ENCODE peak calls at places on chromosomes 11 and 22, in eight cellular contexts. One of them, this sample, is unnamed.

GRCh38 chr11:14288189-14288935 is 70.6 kb downstream of the RRAS2 start:
- DNase-seq in HCEC 1CT: peak; percentile 84
- DNase-seq in NCI-H1092: no peak
- DNase-seq in HEK293T: no peak
- DNase-seq in lower lobe of right lung: no peak
- DNase-seq in GM10248: no peak
- DNase-seq in nephron progenitor cell: no peak
- DNase-seq in NCI-H460: no peak
- DNase-seq in this sample: no peak

GRCh38 chr22:48957311-48957986 is 870.2 kb downstream of the BRD1 start:
- DNase-seq in HEK293T: no peak
- DNase-seq in NCI-H460: no peak
- DNase-seq in GM10248: no peak
- DNase-seq in NCI-H1092: no peak
- DNase-seq in lower lobe of right lung: no peak
- DNase-seq in HCEC 1CT: no peak
- DNase-seq in nephron progenitor cell: no peak
- DNase-seq in this sample: no peak

GRCh38 chr22:35376728-35377472 is 4.0 kb upstream of the HMOX1 start:
- DNase-seq in NCI-H1092: peak; percentile 23
- DNase-seq in HEK293T: peak; percentile 78
- DNase-seq in HCEC 1CT: peak; percentile 94
- DNase-seq in lower lobe of right lung: peak; percentile 95
- DNase-seq in NCI-H460: peak; percentile 92
- DNase-seq in nephron progenitor cell: peak; percentile 81
- DNase-seq in GM10248: peak; percentile 81
- DNase-seq in this sample: peak; percentile 93

GRCh38 chr11:122681731-122682130 is 26.2 kb downstream of the UBASH3B start:
- DNase-seq in NCI-H1092: no peak
- DNase-seq in lower lobe of right lung: no peak
- DNase-seq in NCI-H460: no peak
- DNase-seq in nephron progenitor cell: no peak
- DNase-seq in GM10248: no peak
- DNase-seq in HCEC 1CT: no peak
- DNase-seq in HEK293T: no peak
- DNase-seq in this sample: no peak

GRCh38 chr22:50727678-50728522 is 10.1 kb upstream of the ACR start:
- DNase-seq in NCI-H1092: no peak
- DNase-seq in NCI-H460: no peak
- DNase-seq in GM10248: no peak
- DNase-seq in lower lobe of right lung: peak; percentile 37
- DNase-seq in HEK293T: no peak
- DNase-seq in nephron progenitor cell: no peak
- DNase-seq in HCEC 1CT: no peak
- DNase-seq in this sample: no peak

GRCh38 chr11:12864316-12865156 is 144.6 kb upstream of the RASSF10 start:
- DNase-seq in NCI-H460: no peak
- DNase-seq in nephron progenitor cell: no peak
- DNase-seq in NCI-H1092: peak; percentile 81
- DNase-seq in lower lobe of right lung: no peak
- DNase-seq in HEK293T: no peak
- DNase-seq in HCEC 1CT: peak; percentile 66
- DNase-seq in GM10248: no peak
- DNase-seq in this sample: no peak

GRCh38 chr11:123330071-123330470 is 100.0 kb upstream of the GRAMD1B start:
- DNase-seq in nephron progenitor cell: no peak
- DNase-seq in GM10248: no peak
- DNase-seq in HEK293T: no peak
- DNase-seq in NCI-H460: no peak
- DNase-seq in lower lobe of right lung: no peak
- DNase-seq in HCEC 1CT: no peak
- DNase-seq in NCI-H1092: no peak
- DNase-seq in this sample: no peak

GRCh38 chr11:79400717-79401330 is 40.0 kb downstream of the TENM4 start:
- DNase-seq in NCI-H1092: peak; percentile 37
- DNase-seq in lower lobe of right lung: peak; percentile 51
- DNase-seq in NCI-H460: no peak
- DNase-seq in HEK293T: peak; percentile 55
- DNase-seq in nephron progenitor cell: peak; percentile 57
- DNase-seq in HCEC 1CT: no peak
- DNase-seq in GM10248: peak; percentile 29
- DNase-seq in this sample: peak; percentile 28

GRCh38 chr11:114705280-114706024 is 27.1 kb downstream of the NXPE2 start:
- DNase-seq in HCEC 1CT: no peak
- DNase-seq in GM10248: no peak
- DNase-seq in NCI-H1092: no peak
- DNase-seq in lower lobe of right lung: no peak
- DNase-seq in NCI-H460: no peak
- DNase-seq in nephron progenitor cell: no peak
- DNase-seq in HEK293T: no peak
- DNase-seq in this sample: no peak

GRCh38 chr11:89443366-89444303 is 47.5 kb downstream of the NOX4 start:
- DNase-seq in lower lobe of right lung: no peak
- DNase-seq in nephron progenitor cell: no peak
- DNase-seq in NCI-H460: no peak
- DNase-seq in HEK293T: no peak
- DNase-seq in HCEC 1CT: no peak
- DNase-seq in GM10248: no peak
- DNase-seq in NCI-H1092: no peak
- DNase-seq in this sample: no peak

GRCh38 chr11:6320411-6321207 is at the start of gene CAVIN3:
- DNase-seq in HEK293T: no peak
- DNase-seq in GM10248: peak; percentile 60
- DNase-seq in HCEC 1CT: peak; percentile 93
- DNase-seq in lower lobe of right lung: peak; percentile 78
- DNase-seq in NCI-H1092: no peak
- DNase-seq in nephron progenitor cell: peak; percentile 67
- DNase-seq in NCI-H460: no peak
- DNase-seq in this sample: peak; percentile 29

GRCh38 chr22:37462426-37462825 is 23.8 kb downstream of the MFNG start:
- DNase-seq in NCI-H460: no peak
- DNase-seq in HEK293T: no peak
- DNase-seq in lower lobe of right lung: no peak
- DNase-seq in GM10248: no peak
- DNase-seq in NCI-H1092: no peak
- DNase-seq in nephron progenitor cell: no peak
- DNase-seq in HCEC 1CT: no peak
- DNase-seq in this sample: no peak

GRCh38 chr11:95149659-95150294 is 60.1 kb downstream of the ENDOD1 start:
- DNase-seq in lower lobe of right lung: peak; percentile 47
- DNase-seq in NCI-H460: peak; percentile 51
- DNase-seq in nephron progenitor cell: peak; percentile 19
- DNase-seq in HCEC 1CT: no peak
- DNase-seq in NCI-H1092: no peak
- DNase-seq in GM10248: no peak
- DNase-seq in HEK293T: no peak
- DNase-seq in this sample: peak; percentile 48

GRCh38 chr11:126483796-126484195 is 128.3 kb downstream of the ST3GAL4 start:
- DNase-seq in HCEC 1CT: no peak
- DNase-seq in HEK293T: no peak
- DNase-seq in lower lobe of right lung: no peak
- DNase-seq in NCI-H460: no peak
- DNase-seq in NCI-H1092: no peak
- DNase-seq in nephron progenitor cell: no peak
- DNase-seq in GM10248: no peak
- DNase-seq in this sample: no peak

GRCh38 chr11:9951714-9952275 is 287.9 kb downstream of the SWAP70 start:
- DNase-seq in nephron progenitor cell: no peak
- DNase-seq in GM10248: no peak
- DNase-seq in HEK293T: no peak
- DNase-seq in NCI-H1092: no peak
- DNase-seq in NCI-H460: no peak
- DNase-seq in HCEC 1CT: no peak
- DNase-seq in lower lobe of right lung: no peak
- DNase-seq in this sample: no peak

GRCh38 chr11:103608566-103608965 is 427.9 kb upstream of the DDI1 start:
- DNase-seq in NCI-H460: no peak
- DNase-seq in GM10248: no peak
- DNase-seq in NCI-H1092: no peak
- DNase-seq in nephron progenitor cell: no peak
- DNase-seq in HEK293T: no peak
- DNase-seq in lower lobe of right lung: no peak
- DNase-seq in HCEC 1CT: peak; percentile 71
- DNase-seq in this sample: no peak

This sample was measured in small intestine.